ENCODE peak calls at places on chromosomes 2 and 18, in nine cellular contexts. B is endothelial cell of umbilical vein, M is prostate gland, O is sigmoid colon, A is GM12891, J is GM12892, N is upper lobe of left lung, K is HCT116, Y is H1. T is an unnamed sample.

GRCh38 chr2:219592721-219593120 is 4.9 kb upstream of the STK11IP start:
- DNase-seq in M (no peak), J (no peak), O (no peak), Y (no peak), A (no peak), K (no peak), N (no peak), B (no peak), T (no peak)

GRCh38 chr18:741931-742512 is 29.6 kb upstream of the ENOSF1 start:
- DNase-seq in O (no peak), Y (no peak), A (peak), N (no peak), B (peak), M (no peak), K (peak), J (no peak), T (no peak)

GRCh38 chr18:46810481-46811000 is 53.7 kb upstream of the ST8SIA5 start:
- DNase-seq in Y (no peak), B (no peak), A (no peak), N (no peak), J (no peak), M (no peak), O (no peak), K (no peak), T (no peak)

GRCh38 chr2:234335676-234336228 is 161.1 kb downstream of the ARL4C start:
- DNase-seq in J (no peak), A (no peak), O (peak), M (peak), B (peak), N (peak), Y (no peak), K (no peak), T (peak)

GRCh38 chr2:71226391-71226964 is 425 bp downstream of the PAIP2B start:
- DNase-seq in N (peak), A (peak), Y (no peak), B (peak), M (peak), K (no peak), O (peak), J (no peak), T (peak)

GRCh38 chr2:207763308-207763707 is 6.4 kb downstream of the FZD5 start:
- DNase-seq in J (no peak), A (no peak), K (no peak), B (no peak), M (no peak), O (no peak), Y (no peak), N (no peak), T (no peak)

GRCh38 chr2:105854972-105855371 is 110.3 kb downstream of the NCK2 start:
- DNase-seq in A (no peak), Y (no peak), J (no peak), O (no peak), K (no peak), N (no peak), B (no peak), M (no peak), T (no peak)

GRCh38 chr2:200762127-200762526 is 49.6 kb upstream of the BZW1 start:
- DNase-seq in O (no peak), K (no peak), A (no peak), J (no peak), M (no peak), B (no peak), Y (no peak), N (no peak), T (no peak)

GRCh38 chr2:8754056-8754790 is 72.4 kb downstream of the ID2 start:
- DNase-seq in O (no peak), N (no peak), K (no peak), J (no peak), M (no peak), A (no peak), Y (no peak), B (no peak), T (no peak)

GRCh38 chr18:59559528-59559927 is 137.7 kb downstream of the CCBE1 start:
- DNase-seq in A (no peak), J (no peak), M (no peak), N (no peak), Y (no peak), B (no peak), O (no peak), K (no peak), T (no peak)

GRCh38 chr2:3001595-3002184 is 375.9 kb downstream of the EIPR1 start:
- DNase-seq in O (no peak), J (no peak), Y (no peak), K (no peak), B (no peak), A (no peak), N (no peak), M (peak), T (no peak)

GRCh38 chr18:32373995-32374394 is 96.7 kb downstream of the GAREM1 start:
- DNase-seq in Y (no peak), A (no peak), J (no peak), B (peak), K (peak), O (no peak), N (no peak), M (no peak), T (no peak)

GRCh38 chr2:19933351-19933981 is 31.7 kb upstream of the TTC32 start:
- DNase-seq in M (no peak), B (peak), O (no peak), Y (no peak), A (no peak), K (no peak), J (no peak), N (no peak), T (no peak)

GRCh38 chr2:121099329-121100318 is 185.4 kb downstream of the TFCP2L1 start:
- DNase-seq in B (no peak), O (peak), J (no peak), M (no peak), A (no peak), N (peak), Y (no peak), K (peak), T (no peak)

GRCh38 chr18:41532344-41533086 is 422.5 kb upstream of the PIK3C3 start:
- DNase-seq in O (no peak), J (no peak), Y (no peak), M (no peak), B (peak), A (no peak), K (no peak), N (no peak), T (no peak)

GRCh38 chr18:26207937-26208336 is 18.3 kb upstream of the TAF4B start:
- DNase-seq in N (no peak), B (no peak), J (no peak), A (no peak), O (no peak), M (no peak), Y (no peak), K (no peak), T (no peak)

GRCh38 chr2:74004212-74005182 is 19.8 kb downstream of the TET3 start:
- DNase-seq in B (no peak), J (no peak), M (no peak), N (no peak), A (no peak), Y (no peak), O (no peak), K (no peak), T (no peak)

GRCh38 chr2:10532631-10533101 is 84.5 kb upstream of the ODC1 start:
- DNase-seq in K (no peak), B (no peak), Y (no peak), N (peak), M (no peak), O (no peak), A (no peak), J (no peak), T (peak)

GRCh38 chr18:24656571-24656971 is 196.1 kb downstream of the HRH4 start:
- DNase-seq in O (no peak), A (no peak), Y (no peak), K (no peak), J (no peak), B (no peak), M (no peak), N (no peak), T (no peak)

GRCh38 chr18:80026363-80026762 is 7.9 kb upstream of the RBFA start:
- DNase-seq in A (no peak), K (no peak), M (no peak), Y (no peak), J (no peak), N (no peak), O (no peak), B (no peak), T (no peak)

GRCh38 chr2:39528701-39529100 is 91.6 kb upstream of the MAP4K3 start:
- DNase-seq in M (no peak), B (no peak), Y (no peak), N (no peak), J (no peak), K (no peak), A (no peak), O (no peak), T (no peak)

GRCh38 chr2:73063472-73063871 is 8.0 kb downstream of the SFXN5 start:
- DNase-seq in K (no peak), J (no peak), O (no peak), N (no peak), A (no peak), B (no peak), Y (no peak), M (no peak), T (no peak)

GRCh38 chr2:26942543-26943295 is 27.7 kb upstream of the MAPRE3 start:
- DNase-seq in A (peak), B (peak), Y (peak), M (peak), N (peak), K (peak), O (peak), J (peak), T (peak)

GRCh38 chr18:28036481-28036880 is 140.4 kb downstream of the CDH2 start:
- DNase-seq in J (no peak), M (no peak), B (no peak), N (no peak), A (no peak), K (no peak), Y (no peak), O (no peak), T (no peak)

GRCh38 chr2:96832751-96833507 is 10.9 kb downstream of the ANKRD23 start:
- DNase-seq in A (no peak), N (peak), J (no peak), Y (no peak), B (no peak), K (no peak), O (peak), M (peak), T (no peak)

GRCh38 chr2:209662091-209662490 is 109.5 kb upstream of the UNC80 start:
- DNase-seq in B (no peak), O (no peak), J (no peak), K (no peak), Y (no peak), A (no peak), N (no peak), M (no peak), T (no peak)

GRCh38 chr2:122421777-122422176 is 666.3 kb downstream of the TSN start:
- DNase-seq in K (no peak), N (no peak), A (no peak), O (no peak), B (no peak), Y (no peak), M (no peak), J (no peak), T (no peak)

GRCh38 chr2:66888246-66888645 is 453.3 kb downstream of the MEIS1 start:
- DNase-seq in J (no peak), N (no peak), M (no peak), O (no peak), K (no peak), A (no peak), B (no peak), Y (no peak), T (no peak)

GRCh38 chr2:19021721-19022120 is 336.7 kb downstream of the OSR1 start:
- DNase-seq in N (no peak), K (no peak), O (no peak), M (no peak), J (no peak), A (no peak), Y (no peak), B (no peak), T (no peak)

GRCh38 chr2:216589779-216590178 is 43.4 kb upstream of the IGFBP2 start:
- DNase-seq in M (no peak), Y (no peak), J (no peak), N (no peak), A (no peak), K (no peak), O (no peak), B (no peak), T (no peak)

GRCh38 chr2:239674101-239674980 is 273.5 kb upstream of the HDAC4 start:
- DNase-seq in Y (no peak), J (no peak), N (peak), M (no peak), K (no peak), O (no peak), A (no peak), B (no peak), T (no peak)

GRCh38 chr18:47772374-47773248 is 157.8 kb downstream of the SMAD2 start:
- DNase-seq in A (no peak), M (no peak), N (peak), Y (peak), J (no peak), O (no peak), B (peak), K (peak), T (no peak)

GRCh38 chr2:25960396-25960795 is 21.9 kb downstream of the KIF3C start:
- DNase-seq in Y (no peak), B (no peak), O (no peak), M (no peak), N (no peak), J (no peak), K (no peak), A (no peak), T (no peak)

GRCh38 chr2:125745514-125745913 is 910.4 kb upstream of the GYPC start:
- DNase-seq in B (no peak), N (peak), Y (peak), O (no peak), J (no peak), K (no peak), A (no peak), M (no peak), T (no peak)

GRCh38 chr2:189982777-189983394 is 79.6 kb downstream of the MSTN start:
- DNase-seq in Y (no peak), K (no peak), M (no peak), N (no peak), B (peak), A (no peak), O (no peak), J (no peak), T (no peak)

GRCh38 chr2:150230004-150230403 is 257.5 kb downstream of the RND3 start:
- DNase-seq in Y (no peak), N (no peak), O (no peak), J (no peak), B (no peak), K (no peak), A (no peak), M (no peak), T (no peak)
- TF ChIP-seq POLR2AphosphoS5 in Y (no peak), N (no peak), O (no peak), J (no peak), B (no peak), K (no peak), A (no peak), M (no peak), T (no peak)

GRCh38 chr2:104430892-104431291 is 423.0 kb upstream of the POU3F3 start:
- DNase-seq in N (no peak), J (no peak), B (no peak), M (no peak), A (no peak), Y (no peak), K (no peak), O (no peak), T (no peak)
- TF ChIP-seq POLR2AphosphoS5 in N (no peak), J (no peak), B (no peak), M (no peak), A (no peak), Y (no peak), K (no peak), O (no peak), T (no peak)

GRCh38 chr2:152544626-152545025 is 172.6 kb downstream of the PRPF40A start:
- DNase-seq in K (no peak), O (no peak), A (no peak), N (no peak), J (no peak), B (peak), M (no peak), Y (no peak), T (no peak)

GRCh38 chr2:152542995-152543481 is 174.2 kb downstream of the PRPF40A start:
- DNase-seq in B (peak), J (no peak), K (peak), Y (no peak), N (no peak), M (no peak), A (no peak), O (no peak), T (no peak)

GRCh38 chr2:152542344-152542994 is 174.8 kb downstream of the PRPF40A start:
- DNase-seq in A (no peak), J (no peak), K (no peak), B (no peak), Y (no peak), M (no peak), N (no peak), O (no peak), T (no peak)

GRCh38 chr2:152541712-152542111 is 175.5 kb downstream of the PRPF40A start:
- DNase-seq in M (no peak), J (no peak), K (no peak), N (no peak), O (no peak), B (no peak), A (no peak), Y (no peak), T (no peak)

DNA sequence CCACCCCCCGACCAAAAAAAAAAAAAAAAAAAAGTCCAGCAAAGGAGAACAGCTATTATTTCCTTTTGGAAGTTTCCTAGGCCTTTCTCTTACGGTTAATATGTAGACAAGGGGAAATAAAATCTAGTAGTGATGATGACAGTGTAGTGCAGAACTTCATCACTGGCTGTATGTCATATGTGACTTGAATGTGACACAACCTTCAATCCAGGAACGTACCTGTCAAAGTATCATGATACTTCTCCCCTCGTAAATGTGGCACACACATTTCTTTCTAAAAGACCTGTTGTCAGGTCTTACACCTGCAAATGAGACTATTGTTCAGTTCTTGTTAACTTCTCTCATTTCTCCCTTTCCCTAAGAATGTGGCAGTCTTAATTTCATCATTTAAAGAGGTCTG is 173.5 kb downstream of the PRPF40A start:
- DNase-seq in N (no peak), O (no peak), B (no peak), Y (no peak), J (no peak), M (no peak), A (no peak), K (no peak), T (no peak)
- TF ChIP-seq POLR2AphosphoS5 in N (no peak), O (no peak), B (no peak), Y (no peak), J (no peak), M (no peak), A (no peak), K (no peak), T (no peak)

GRCh38 chr2:237278593-237278992 is 135.4 kb downstream of the COL6A3 start:
- DNase-seq in N (no peak), Y (no peak), M (no peak), J (no peak), A (no peak), B (no peak), O (peak), K (no peak), T (peak)
- TF ChIP-seq POLR2AphosphoS5 in N (no peak), Y (no peak), M (no peak), J (no peak), A (no peak), B (no peak), O (peak), K (no peak), T (peak)

DNA sequence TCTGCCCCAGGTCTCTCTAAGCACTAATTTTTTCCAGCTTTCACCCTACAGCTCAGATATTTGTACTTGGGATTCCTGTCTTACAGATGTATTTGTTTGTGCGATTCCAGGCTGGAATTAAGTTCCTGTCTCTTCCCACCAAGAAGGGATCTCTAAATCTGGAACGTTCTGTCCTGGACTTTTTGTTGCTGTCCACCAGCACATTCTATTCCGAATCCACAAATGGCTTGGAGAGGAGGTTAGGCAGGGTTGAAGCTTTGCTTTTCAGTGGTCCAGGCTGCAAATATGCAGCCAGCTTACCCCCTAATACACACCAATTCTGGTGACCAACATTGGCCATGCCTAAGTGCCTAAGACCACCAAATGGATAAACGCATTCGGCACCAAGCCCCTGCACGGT is 315.0 kb downstream of the TNS1 start:
- DNase-seq in M (no peak), N (no peak), O (no peak), K (no peak), B (no peak), J (no peak), Y (no peak), A (no peak), T (no peak)
- TF ChIP-seq POLR2AphosphoS5 in M (peak), N (peak), O (no peak), K (no peak), B (no peak), J (no peak), Y (no peak), A (no peak), T (peak)